ENCODE peak calls at places on chromosome 1, in eight cellular contexts. J, R, O, V, Q, G, W and E are unnamed samples.
A peak's percentile ranks its signal among the peaks of the same experiment; 100 is the strongest.

GRCh38 chr1:7218210-7218832 is 433.1 kb downstream of the CAMTA1 start:
- DNase-seq in J (peak; percentile 2), R (no peak), O (no peak), V (peak; percentile 39), Q (peak; percentile 74), G (peak; percentile 83), W (peak; percentile 52), E (peak; percentile 85)

GRCh38 chr1:40895601-40896000 is 33.4 kb upstream of the CITED4 start:
- DNase-seq in J (no peak), R (no peak), O (no peak), V (no peak), Q (no peak), G (no peak), W (no peak), E (no peak)

GRCh38 chr1:2091611-2092604 is 41.7 kb downstream of the PRKCZ start:
- DNase-seq in J (no peak), R (peak; percentile 12), O (no peak), V (peak; percentile 7), Q (no peak), G (peak; percentile 58), W (peak; percentile 71), E (no peak)

GRCh38 chr1:205279986-205280385 is 41.6 kb downstream of the NUAK2 start:
- DNase-seq in J (no peak), R (no peak), O (no peak), V (peak; percentile 72), Q (no peak), G (no peak), W (no peak), E (no peak)

GRCh38 chr1:170669036-170669435 is 5.1 kb downstream of the PRRX1 start:
- DNase-seq in J (no peak), R (no peak), O (no peak), V (no peak), Q (no peak), G (no peak), W (no peak), E (no peak)

GRCh38 chr1:108560430-108561144 is 687 bp downstream of the EEIG2 start:
- DNase-seq in J (no peak), R (peak; percentile 24), O (peak; percentile 45), V (peak; percentile 58), Q (peak; percentile 77), G (peak; percentile 58), W (peak; percentile 82), E (peak; percentile 83)

GRCh38 chr1:88217386-88217785 is 466.7 kb upstream of the PKN2 start:
- DNase-seq in J (no peak), R (no peak), O (no peak), V (no peak), Q (no peak), G (no peak), W (no peak), E (no peak)

GRCh38 chr1:24110642-24111263 is 1.2 kb downstream of the MYOM3 start:
- DNase-seq in J (no peak), R (no peak), O (no peak), V (no peak), Q (no peak), G (no peak), W (no peak), E (no peak)

GRCh38 chr1:228004331-228004871 is 2.4 kb upstream of the WNT3A start:
- DNase-seq in J (no peak), R (no peak), O (no peak), V (peak; percentile 43), Q (peak; percentile 30), G (peak; percentile 80), W (no peak), E (peak; percentile 61)

GRCh38 chr1:1510912-1511532 is 940 bp upstream of the ATAD3A start:
- DNase-seq in J (no peak), R (no peak), O (no peak), V (peak; percentile 64), Q (no peak), G (peak; percentile 80), W (no peak), E (peak; percentile 73)

GRCh38 chr1:202143768-202144509 is 598 bp downstream of the ARL8A start:
- DNase-seq in J (no peak), R (no peak), O (no peak), V (peak; percentile 21), Q (peak; percentile 24), G (peak; percentile 84), W (peak; percentile 59), E (peak; percentile 74)

GRCh38 chr1:53733447-53733931 is 5.5 kb downstream of the GLIS1 start:
- DNase-seq in J (no peak), R (no peak), O (no peak), V (no peak), Q (no peak), G (no peak), W (no peak), E (no peak)

GRCh38 chr1:156927215-156928042 is 7.0 kb downstream of the LRRC71 start:
- DNase-seq in J (peak; percentile 47), R (no peak), O (peak; percentile 47), V (peak; percentile 80), Q (peak; percentile 81), G (peak; percentile 75), W (peak; percentile 88), E (peak; percentile 44)

GRCh38 chr1:234315091-234315541 is 58.1 kb upstream of the COA6 start:
- DNase-seq in J (no peak), R (no peak), O (no peak), V (peak; percentile 51), Q (peak; percentile 6), G (no peak), W (no peak), E (peak; percentile 9)

GRCh38 chr1:169018751-169019150 is 87.7 kb upstream of the ATP1B1 start:
- DNase-seq in J (no peak), R (no peak), O (no peak), V (no peak), Q (peak; percentile 26), G (no peak), W (no peak), E (no peak)

GRCh38 chr1:11434506-11434905 is 44.4 kb upstream of the DISP3 start:
- DNase-seq in J (peak; percentile 74), R (no peak), O (no peak), V (no peak), Q (peak; percentile 90), G (peak; percentile 47), W (peak; percentile 69), E (peak; percentile 82)

GRCh38 chr1:230327892-230328284 is 98.2 kb downstream of the PGBD5 start:
- DNase-seq in J (no peak), R (no peak), O (no peak), V (peak; percentile 63), Q (no peak), G (no peak), W (no peak), E (no peak)